ENCODE peak calls at places on chromosomes 13 and 19, in seven cellular contexts. C, W, J, M, D, X and K are unnamed samples.

GRCh38 chr13:74287672-74288169 is 153.5 kb upstream of the KLF12 start:
- DNase-seq in C (peak), W (peak), J (peak), M (no peak), D (peak), X (no peak), K (peak)

GRCh38 chr19:2171349-2172145 is 7.8 kb downstream of the DOT1L start:
- DNase-seq in C (peak), W (no peak), J (peak), M (no peak), D (peak), X (peak), K (peak)

GRCh38 chr19:47589824-47590223 is 16.9 kb upstream of the ZNF541 start:
- DNase-seq in C (no peak), W (no peak), J (no peak), M (no peak), D (no peak), X (no peak), K (no peak)

GRCh38 chr19:4175669-4175931 is 6.8 kb downstream of the SIRT6 start:
- DNase-seq in C (no peak), W (no peak), J (no peak), M (no peak), D (no peak), X (no peak), K (no peak)

GRCh38 chr19:29537181-29537580 is 11.4 kb downstream of the VSTM2B start:
- DNase-seq in C (no peak), W (no peak), J (no peak), M (no peak), D (peak), X (no peak), K (no peak)

GRCh38 chr19:5578094-5578846 is 10.5 kb upstream of the TINCR start:
- DNase-seq in C (peak), W (peak), J (peak), M (no peak), D (peak), X (peak), K (peak)

GRCh38 chr19:19744641-19745040 is 11.7 kb upstream of the ZNF14 start:
- DNase-seq in C (no peak), W (no peak), J (no peak), M (no peak), D (no peak), X (no peak), K (no peak)

GRCh38 chr13:109136873-109137272 is 507.5 kb downstream of the MYO16 start:
- DNase-seq in C (no peak), W (no peak), J (no peak), M (no peak), D (no peak), X (no peak), K (no peak)

GRCh38 chr13:98565726-98566577 is 11.0 kb downstream of the STK24 start:
- DNase-seq in C (no peak), W (no peak), J (no peak), M (no peak), D (no peak), X (no peak), K (no peak)

GRCh38 chr13:48778551-48779088 is 124.9 kb downstream of the CYSLTR2 start:
- DNase-seq in C (no peak), W (no peak), J (no peak), M (no peak), D (no peak), X (no peak), K (no peak)

GRCh38 chr13:29756506-29756905 is 93.9 kb downstream of the UBL3 start:
- DNase-seq in C (no peak), W (no peak), J (peak), M (no peak), D (no peak), X (no peak), K (no peak)

GRCh38 chr19:27744926-27745844 is 1467.8 kb downstream of the UQCRFS1 start:
- DNase-seq in C (no peak), W (no peak), J (no peak), M (no peak), D (peak), X (no peak), K (no peak)

GRCh38 chr13:20831933-20832332 is 58.2 kb upstream of the EEF1AKMT1 start:
- DNase-seq in C (no peak), W (no peak), J (no peak), M (no peak), D (no peak), X (no peak), K (no peak)

GRCh38 chr19:48558018-48558684 is 6.2 kb downstream of the SULT2B1 start:
- DNase-seq in C (peak), W (no peak), J (peak), M (no peak), D (peak), X (peak), K (peak)

GRCh38 chr19:49767967-49768581 is 1.3 kb downstream of the AP2A1 start:
- DNase-seq in C (no peak), W (no peak), J (no peak), M (no peak), D (no peak), X (no peak), K (no peak)

GRCh38 chr13:100561599-100562204 is 26.9 kb downstream of the GGACT start:
- DNase-seq in C (no peak), W (no peak), J (no peak), M (no peak), D (no peak), X (no peak), K (no peak)

GRCh38 chr13:108369412-108369811 is 99.9 kb downstream of the TNFSF13B start:
- DNase-seq in C (no peak), W (no peak), J (no peak), M (no peak), D (no peak), X (no peak), K (no peak)

GRCh38 chr13:21747456-21747855 is 76.6 kb downstream of the FGF9 start:
- DNase-seq in C (peak), W (no peak), J (no peak), M (no peak), D (no peak), X (no peak), K (no peak)

GRCh38 chr19:4016486-4016885 is 8.9 kb downstream of the PIAS4 start:
- DNase-seq in C (no peak), W (no peak), J (no peak), M (no peak), D (no peak), X (no peak), K (no peak)

GRCh38 chr19:50602496-50602895 is 34.3 kb upstream of the LRRC4B start:
- DNase-seq in C (no peak), W (no peak), J (no peak), M (no peak), D (no peak), X (no peak), K (no peak)

GRCh38 chr13:20241593-20241992 is 9.5 kb upstream of the GJB6 start:
- DNase-seq in C (no peak), W (no peak), J (no peak), M (no peak), D (no peak), X (no peak), K (no peak)

GRCh38 chr19:53008061-53008778 is 5.5 kb upstream of the ERVV-1 start:
- DNase-seq in C (no peak), W (no peak), J (no peak), M (no peak), D (no peak), X (peak), K (no peak)

GRCh38 chr19:1283207-1283916 is 2.3 kb upstream of the EFNA2 start:
- DNase-seq in C (no peak), W (no peak), J (no peak), M (no peak), D (no peak), X (no peak), K (no peak)

GRCh38 chr13:35592457-35592856 is 116.0 kb upstream of the MAB21L1 start:
- DNase-seq in C (peak), W (no peak), J (no peak), M (no peak), D (no peak), X (no peak), K (no peak)
- H3K4me2 ChIP-seq in C (no peak), W (no peak), J (no peak), M (no peak), D (no peak), X (no peak), K (no peak)

DNA sequence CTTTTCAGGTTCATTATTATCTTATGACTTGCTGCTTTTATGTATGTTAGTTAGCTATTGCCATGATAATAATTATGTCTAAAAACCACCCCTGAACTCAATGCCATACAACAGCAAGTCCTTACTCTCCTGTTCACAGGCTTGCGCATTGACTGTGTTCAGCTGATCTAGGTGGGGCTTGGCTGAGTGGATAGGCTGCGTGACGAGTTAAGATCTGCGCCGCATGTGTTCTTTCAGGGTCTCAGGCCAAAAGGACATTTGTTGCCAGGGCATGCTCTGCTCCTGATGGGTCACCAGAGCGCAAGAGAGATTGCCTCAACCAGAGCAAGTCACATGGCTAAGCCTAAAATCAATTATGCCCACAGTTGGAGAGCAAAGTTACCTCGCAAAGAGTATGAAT is 859 bp downstream of the ZNF568 start:
- DNase-seq in C (peak), W (peak), J (peak), M (no peak), D (no peak), X (no peak), K (no peak)
- H3K4ac ChIP-seq in C (no peak), W (no peak), J (no peak), M (no peak), D (no peak), X (no peak), K (no peak)

GRCh38 chr19:17209126-17210036 is 5.8 kb upstream of the USE1 start:
- DNase-seq in C (peak), W (peak), J (peak), M (peak), D (peak), X (peak), K (peak)
- H3K4me2 ChIP-seq in C (no peak), W (no peak), J (no peak), M (peak), D (no peak), X (no peak), K (no peak)

DNA sequence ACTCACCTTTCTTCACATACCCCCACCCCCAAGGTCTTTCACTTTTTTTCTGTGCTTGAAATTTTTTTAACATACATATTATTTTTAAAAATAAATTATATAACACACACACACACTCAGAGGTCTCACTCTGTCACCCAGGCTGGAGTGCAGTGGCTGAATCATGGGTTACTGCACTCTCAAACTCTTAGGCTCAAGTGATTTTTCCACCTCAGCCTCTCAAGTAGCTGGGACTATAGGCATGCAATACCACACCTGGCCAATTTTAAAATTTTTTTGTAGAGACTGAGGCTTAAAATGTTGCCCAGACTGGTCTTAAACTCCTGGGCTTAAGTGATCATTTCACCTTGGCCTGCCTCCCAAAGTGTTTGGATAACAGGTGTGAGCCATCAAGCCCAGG is 32.9 kb upstream of the ZNF429 start:
- DNase-seq in C (no peak), W (no peak), J (no peak), M (no peak), D (no peak), X (no peak), K (no peak)
- H3K4ac ChIP-seq in C (no peak), W (no peak), J (no peak), M (no peak), D (no peak), X (no peak), K (no peak)

DNA sequence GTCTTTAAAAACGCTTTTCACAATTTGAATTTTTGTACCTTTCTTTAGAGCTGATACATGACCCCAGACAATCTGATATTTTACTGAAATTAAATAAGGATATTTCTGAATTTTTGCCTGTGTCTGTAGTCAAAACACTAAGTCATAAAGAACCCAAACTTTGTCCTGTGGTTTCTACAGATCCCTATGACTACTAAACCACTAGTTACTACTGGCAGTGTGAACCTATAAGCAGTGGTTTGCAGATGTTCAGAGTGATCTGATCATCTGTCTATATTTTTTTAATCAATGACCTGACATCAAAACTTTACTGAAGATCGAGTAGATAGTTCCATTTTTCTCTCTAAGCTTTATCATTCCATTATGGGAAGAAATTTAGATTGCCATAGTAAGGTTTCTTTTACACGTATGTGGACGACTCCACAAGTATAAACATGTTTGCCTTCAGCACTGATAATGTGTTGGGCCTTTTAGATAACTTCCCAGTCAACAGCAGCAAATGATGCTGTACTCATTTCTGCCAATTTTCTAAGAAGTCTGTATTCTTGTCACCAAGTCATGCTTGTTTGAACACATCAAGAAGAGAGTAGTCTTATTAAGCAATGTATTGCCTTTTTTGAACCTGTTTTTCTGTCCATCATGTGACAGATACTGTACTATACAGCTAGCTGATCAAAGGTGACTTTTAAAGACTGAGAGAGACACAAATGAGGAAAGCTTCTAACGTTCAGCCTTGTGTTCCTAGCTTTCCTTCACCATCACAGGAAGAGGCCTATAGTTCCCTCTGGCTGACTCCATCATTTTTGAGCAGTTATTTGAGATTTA is 21.9 kb downstream of the POLR1D start:
- DNase-seq in C (no peak), W (no peak), J (no peak), M (no peak), D (no peak), X (no peak), K (no peak)
- H3K4me2 ChIP-seq in C (no peak), W (no peak), J (no peak), M (no peak), D (no peak), X (no peak), K (no peak)

GRCh38 chr19:15782211-15782610 is 5.2 kb upstream of the OR10H5 start:
- DNase-seq in C (no peak), W (no peak), J (no peak), M (no peak), D (no peak), X (no peak), K (no peak)
- H3K4ac ChIP-seq in C (no peak), W (no peak), J (no peak), M (no peak), D (no peak), X (no peak), K (no peak)

GRCh38 chr13:41426047-41426446 is 31.3 kb upstream of the RGCC start:
- DNase-seq in C (no peak), W (no peak), J (no peak), M (no peak), D (no peak), X (no peak), K (no peak)

GRCh38 chr13:41428155-41428554 is 29.2 kb upstream of the RGCC start:
- DNase-seq in C (peak), W (peak), J (no peak), M (no peak), D (peak), X (no peak), K (no peak)

DNA sequence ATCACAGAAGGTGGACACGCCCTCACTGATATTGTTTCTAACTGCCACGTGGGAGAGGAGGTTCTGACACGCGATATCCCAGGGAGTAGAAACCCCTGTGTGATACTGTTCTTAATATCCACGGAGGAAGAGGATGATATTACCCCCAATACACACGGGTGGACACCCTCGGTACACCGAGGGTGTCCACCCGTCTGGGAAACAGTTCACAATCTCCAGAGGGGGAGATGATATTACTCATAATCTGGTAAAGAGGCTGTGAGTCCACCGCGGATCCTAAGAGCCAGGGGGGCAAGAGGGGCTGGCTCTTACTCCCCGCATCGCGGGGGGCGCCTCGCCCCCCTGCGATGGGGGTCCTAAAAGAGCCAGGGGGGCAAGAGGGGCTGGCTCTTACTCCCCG is 29.6 kb upstream of the RGCC start:
- DNase-seq in C (no peak), W (no peak), J (no peak), M (no peak), D (no peak), X (no peak), K (no peak)
- H3K4me2 ChIP-seq in C (no peak), W (peak), J (no peak), M (peak), D (peak), X (peak), K (peak)